ENCODE peak calls at places on chromosome 12, in seven cellular contexts. W is HCT116, X is IMR-90, V is GM23248, L is HepG2, H is mammary epithelial cell, N is neuronal stem cell. I is an unnamed sample. For H3K4me1 and H3K36me3, the result is how much of the 10 kb centered on the place peaks cover.

GRCh38 chr12:39905152-39905551 is 200.7 kb downstream of the SLC2A13 start:
- DNase-seq in X (peak), W (no peak), V (peak), H (peak), N (no peak), L (no peak), I (peak)

GRCh38 chr12:43836455-43836989 is 641 bp downstream of the TMEM117 start:
- DNase-seq in V (peak), H (no peak), N (no peak), W (no peak), X (peak), L (peak), I (peak)

GRCh38 chr12:65891987-65892481 is 67.8 kb downstream of the HMGA2 start:
- DNase-seq in X (peak), W (peak), H (peak), V (peak), N (no peak), L (no peak), I (peak)

GRCh38 chr12:15856097-15856982 is 25.8 kb upstream of the STRAP start:
- DNase-seq in L (peak), V (peak), W (peak), N (peak), H (peak), X (peak), I (peak)

GRCh38 chr12:111788178-111788654 is 21.5 kb downstream of the ALDH2 start:
- DNase-seq in W (no peak), X (peak), N (no peak), L (no peak), H (no peak), V (peak), I (no peak)

GRCh38 chr12:48972213-48973021 is 882 bp upstream of the WNT10B start:
- DNase-seq in X (peak), H (peak), N (no peak), L (no peak), V (peak), W (no peak), I (peak)

GRCh38 chr12:57935839-57936512 is 5.4 kb upstream of the ATP23 start:
- DNase-seq in X (peak), W (peak), H (peak), V (peak), L (peak), N (peak), I (peak)

GRCh38 chr12:42716521-42716920 is 127.0 kb upstream of the PRICKLE1 start:
- DNase-seq in X (peak), H (no peak), N (no peak), L (no peak), W (no peak), V (peak), I (peak)

GRCh38 chr12:70002912-70003255 is 177.9 kb downstream of the MYRFL start:
- DNase-seq in L (no peak), W (no peak), H (no peak), N (no peak), V (no peak), X (no peak), I (no peak)

GRCh38 chr12:124904306-124905098 is 9.9 kb downstream of the UBC start:
- DNase-seq in N (no peak), W (no peak), V (peak), X (peak), H (peak), L (peak), I (peak)

GRCh38 chr12:119308743-119309456 is 25.6 kb upstream of the CCDC60 start:
- DNase-seq in X (no peak), L (no peak), V (no peak), N (peak), W (no peak), H (no peak), I (no peak)

GRCh38 chr12:32615441-32615840 is 63.7 kb upstream of the DNM1L start:
- DNase-seq in V (no peak), H (no peak), L (no peak), N (no peak), W (no peak), X (no peak), I (no peak)

GRCh38 chr12:94099191-94099983 is 49.0 kb upstream of the PLXNC1 start:
- DNase-seq in X (peak), H (peak), N (no peak), W (no peak), L (no peak), V (no peak), I (peak)

GRCh38 chr12:45547822-45548221 is 181.7 kb upstream of the ARID2 start:
- DNase-seq in W (no peak), L (no peak), X (peak), H (no peak), V (peak), N (no peak), I (peak)

GRCh38 chr12:115337693-115338543 is 653.9 kb upstream of the TBX3 start:
- DNase-seq in H (peak), X (peak), N (no peak), L (peak), W (peak), V (peak), I (peak)

GRCh38 chr12:113180333-113180732 is 4.9 kb downstream of the DDX54 start:
- DNase-seq in X (peak), V (no peak), W (no peak), L (no peak), N (no peak), H (no peak), I (no peak)

GRCh38 chr12:49671051-49671765 is 36.0 kb downstream of the FMNL3 start:
- DNase-seq in N (no peak), X (no peak), V (no peak), L (no peak), W (no peak), H (no peak), I (no peak)

DNA sequence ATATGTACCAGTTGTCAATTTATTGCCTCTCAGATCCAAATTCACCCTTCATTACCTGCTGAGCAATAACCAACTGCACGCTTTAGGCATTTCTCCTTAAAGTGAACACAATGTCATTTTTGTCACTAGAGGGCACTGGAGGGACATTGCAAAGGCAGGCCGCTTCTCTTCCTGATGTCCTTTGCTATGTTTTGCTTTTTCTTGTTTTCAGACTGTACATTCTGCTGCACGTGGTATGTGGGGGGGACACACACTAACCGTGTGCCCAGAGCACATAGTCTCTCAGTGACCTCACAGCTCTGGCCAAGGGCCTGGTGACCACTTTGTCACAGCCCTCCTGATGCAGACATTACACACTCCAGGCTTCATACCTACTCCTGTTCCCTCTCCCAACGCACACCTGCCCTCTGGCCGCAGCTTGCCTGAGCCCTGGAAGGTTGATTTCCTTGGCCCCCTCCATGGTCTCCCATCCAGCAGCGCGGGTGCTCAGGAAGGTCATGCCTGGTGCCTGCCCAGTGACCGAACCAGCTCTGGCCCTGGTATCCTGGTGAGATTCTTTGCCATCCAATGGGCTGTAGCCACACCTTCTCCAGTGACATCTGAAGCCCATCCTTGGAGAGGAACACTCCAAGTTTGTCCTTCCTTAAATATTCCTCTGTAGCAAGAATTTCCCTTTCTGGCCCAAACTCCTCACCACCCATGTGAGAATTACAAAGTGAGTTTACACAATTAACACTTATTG is 39.9 kb downstream of the MYO1H start:
- DNase-seq in V (peak), L (peak), W (peak), N (no peak), X (peak), H (peak), I (no peak)
- H2AFZ ChIP-seq in V (no peak), L (no peak), W (peak), N (peak), X (no peak), H (no peak), I (no peak)

GRCh38 chr12:12915654-12916053 is 24.3 kb downstream of the GPRC5A start:
- DNase-seq in X (no peak), N (no peak), V (no peak), H (no peak), W (no peak), L (no peak), I (no peak)

GRCh38 chr12:12909228-12909994 is 18.0 kb downstream of the GPRC5A start:
- DNase-seq in H (no peak), N (no peak), L (no peak), V (no peak), X (no peak), W (no peak), I (no peak)

GRCh38 chr12:12909995-12910391 is 18.6 kb downstream of the GPRC5A start:
- DNase-seq in X (peak), H (no peak), L (no peak), W (no peak), N (no peak), V (no peak), I (no peak)

GRCh38 chr12:12916135-12916956 is 25.0 kb downstream of the GPRC5A start:
- DNase-seq in N (peak), X (peak), H (peak), W (peak), L (peak), V (peak), I (peak)

GRCh38 chr12:12913626-12914388 is 22.4 kb downstream of the GPRC5A start:
- DNase-seq in X (no peak), W (no peak), H (no peak), V (no peak), N (no peak), L (no peak), I (no peak)
- H3K4me1 ChIP-seq in X (under half), W (under half), H (under half), V (under half), N (under half), L (under half), I (under half)

GRCh38 chr12:8947737-8948136 is 1.7 kb downstream of the M6PR start:
- DNase-seq in V (peak), W (no peak), H (no peak), X (no peak), L (no peak), N (no peak), I (no peak)

GRCh38 chr12:8941691-8942478 is 7.6 kb downstream of the M6PR start:
- DNase-seq in W (no peak), X (no peak), N (no peak), V (no peak), H (no peak), L (no peak), I (no peak)

GRCh38 chr12:8948711-8949524 is 527 bp downstream of the M6PR start:
- DNase-seq in L (peak), W (no peak), X (peak), V (peak), H (peak), N (peak), I (peak)

GRCh38 chr12:8946733-8947132 is 2.7 kb downstream of the M6PR start:
- DNase-seq in V (no peak), L (no peak), W (no peak), H (no peak), N (no peak), X (no peak), I (no peak)

DNA sequence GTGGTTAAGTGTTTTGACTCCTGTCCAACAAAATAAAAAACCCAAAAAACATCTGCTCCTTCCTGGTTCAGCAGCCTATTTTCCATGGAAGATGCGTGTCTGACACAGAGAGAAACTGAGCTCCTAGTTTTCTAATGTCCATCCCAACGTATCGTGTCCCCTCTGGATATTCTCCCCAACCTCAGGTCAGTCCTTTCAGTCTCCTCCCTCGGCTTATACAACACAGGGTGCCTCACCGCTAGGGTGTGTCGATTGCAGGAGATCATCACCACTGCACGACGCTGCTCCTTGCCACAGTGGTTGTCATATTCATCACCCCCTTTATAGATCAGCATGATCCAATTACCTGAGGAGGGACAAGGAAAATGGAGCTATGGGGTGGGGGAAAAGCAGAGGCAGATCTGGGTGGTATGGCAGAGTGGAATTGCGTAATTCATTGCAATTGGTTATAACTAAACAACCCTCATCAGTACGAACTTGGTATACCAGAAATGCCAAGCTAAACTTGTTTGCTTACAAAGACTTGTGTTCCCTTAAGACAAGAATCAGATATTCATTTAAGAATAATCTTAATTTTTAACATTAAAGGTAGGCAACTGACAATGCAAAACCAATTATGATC is 5.8 kb downstream of the M6PR start:
- DNase-seq in V (no peak), L (no peak), X (no peak), H (no peak), N (no peak), W (no peak), I (no peak)
- H3K36me3 ChIP-seq in V (under half), L (under half), X (under half), H (under half), N (under half), W (under half), I (under half)

GRCh38 chr12:96053476-96054261 is 18.3 kb upstream of the LTA4H start:
- DNase-seq in V (no peak), H (no peak), L (no peak), N (no peak), W (no peak), X (no peak), I (no peak)
- H2AFZ ChIP-seq in V (no peak), H (no peak), L (no peak), N (peak), W (no peak), X (no peak), I (no peak)

DNA sequence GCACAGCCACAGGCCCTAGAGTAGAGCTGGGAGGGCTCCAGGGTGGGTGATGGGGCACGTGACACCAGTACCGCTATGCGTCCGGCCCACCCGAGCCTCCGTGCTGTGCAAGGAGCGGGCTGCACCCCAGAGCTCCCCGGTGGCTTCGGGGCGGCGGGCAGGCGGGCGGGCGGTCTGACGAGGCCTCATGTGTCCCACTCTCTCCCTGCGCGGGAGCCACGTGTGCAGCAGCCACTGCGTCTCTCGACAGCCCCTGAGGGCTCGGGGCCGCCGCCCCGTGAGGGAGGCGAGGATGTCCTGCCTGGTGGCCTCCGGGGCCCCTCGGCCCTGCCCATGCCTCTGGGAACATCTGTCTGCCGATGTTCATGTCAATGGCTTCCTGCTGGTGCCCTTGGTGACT is 51.2 kb upstream of the FBRSL1 start:
- DNase-seq in N (no peak), H (no peak), V (no peak), W (no peak), L (no peak), X (no peak), I (no peak)
- H3K4me1 ChIP-seq in N (under half), H (under half), V (under half), W (under half), L (half or more), X (under half), I (under half)

GRCh38 chr12:121345151-121345810 is 6.9 kb downstream of the ANAPC5 start:
- DNase-seq in N (no peak), L (no peak), V (no peak), W (no peak), H (peak), X (no peak), I (no peak)
- H3K36me3 ChIP-seq in N (under half), L (under half), V (under half), W (under half), H (under half), X (under half), I (under half)

GRCh38 chr12:14317362-14318146 is 47.9 kb upstream of the ATF7IP start:
- DNase-seq in W (no peak), L (no peak), X (no peak), H (peak), V (peak), N (no peak), I (no peak)
- H2AFZ ChIP-seq in W (no peak), L (no peak), X (peak), H (peak), V (peak), N (no peak), I (no peak)

I was measured in astrocyte.